ENCODE peak calls at places on chromosomes 11 and 22, in ten cellular contexts. Z is spleen; E is mammary epithelial cell; W is naive thymus-derived CD4-positive, alpha-beta T cell; G is right lobe of liver; A is upper lobe of right lung; K is cardiac muscle cell; F is GM23338; C is CD4-positive, CD25-positive, alpha-beta regulatory T cell; O is colonic mucosa. S is an unnamed sample.
A peak's percentile ranks its signal among the peaks of the same experiment; 100 is the strongest.

GRCh38 chr11:17639781-17640180 is 79.6 kb upstream of the MYOD1 start:
- DNase-seq in A (no peak), F (no peak), K (no peak), W (no peak), O (no peak), Z (no peak), G (no peak), E (no peak), C (no peak), S (no peak)

GRCh38 chr11:102639656-102640055 is 14.5 kb upstream of the MMP20 start:
- DNase-seq in C (no peak), F (no peak), G (no peak), E (no peak), W (no peak), A (no peak), Z (no peak), K (no peak), O (no peak), S (no peak)

GRCh38 chr11:41431784-41432183 is 27.7 kb downstream of the LRRC4C start:
- DNase-seq in O (no peak), F (peak; percentile 80), Z (no peak), K (peak; percentile 52), W (no peak), G (peak; percentile 43), C (no peak), A (no peak), E (no peak), S (peak; percentile 53)

GRCh38 chr11:32052218-32052617 is 38.7 kb upstream of the RCN1 start:
- DNase-seq in A (no peak), O (peak; percentile 40), G (peak; percentile 53), W (peak; percentile 30), C (peak; percentile 47), K (peak; percentile 73), Z (no peak), E (peak; percentile 25), F (peak; percentile 73), S (peak; percentile 73)

GRCh38 chr22:49869855-49870712 is 16.4 kb downstream of the ZBED4 start:
- DNase-seq in E (no peak), C (peak; percentile 74), W (peak; percentile 60), O (no peak), F (no peak), A (no peak), Z (no peak), G (no peak), K (no peak), S (no peak)

GRCh38 chr22:19554834-19555404 is 30.7 kb upstream of the CLDN5 start:
- DNase-seq in E (peak; percentile 49), W (no peak), O (no peak), Z (no peak), A (no peak), F (peak; percentile 85), K (peak; percentile 19), G (no peak), C (no peak), S (peak; percentile 91)

GRCh38 chr11:11510939-11511338 is 110.9 kb downstream of the GALNT18 start:
- DNase-seq in K (no peak), E (peak; percentile 35), C (no peak), Z (no peak), G (no peak), O (no peak), A (no peak), F (peak; percentile 5), W (no peak), S (no peak)

GRCh38 chr11:71342951-71343827 is 90.8 kb upstream of the SHANK2 start:
- DNase-seq in A (peak; percentile 73), W (no peak), E (peak; percentile 30), K (peak; percentile 59), Z (peak; percentile 68), G (peak; percentile 63), C (no peak), O (peak; percentile 55), F (peak; percentile 91), S (peak; percentile 93)

GRCh38 chr11:70418130-70418529 is 19.8 kb downstream of the CTTN start:
- DNase-seq in G (no peak), W (no peak), F (no peak), C (no peak), O (no peak), Z (no peak), A (no peak), K (no peak), E (no peak), S (no peak)

GRCh38 chr22:41996826-41997225 is 1.8 kb upstream of the WBP2NL start:
- DNase-seq in A (peak; percentile 35), G (no peak), W (no peak), Z (no peak), O (no peak), F (no peak), C (no peak), K (no peak), E (no peak), S (peak; percentile 34)

GRCh38 chr11:114416441-114416928 is 16.0 kb downstream of the RBM7 start:
- DNase-seq in G (no peak), E (peak; percentile 89), Z (no peak), K (no peak), F (no peak), C (no peak), A (no peak), W (no peak), O (no peak), S (no peak)

DNA sequence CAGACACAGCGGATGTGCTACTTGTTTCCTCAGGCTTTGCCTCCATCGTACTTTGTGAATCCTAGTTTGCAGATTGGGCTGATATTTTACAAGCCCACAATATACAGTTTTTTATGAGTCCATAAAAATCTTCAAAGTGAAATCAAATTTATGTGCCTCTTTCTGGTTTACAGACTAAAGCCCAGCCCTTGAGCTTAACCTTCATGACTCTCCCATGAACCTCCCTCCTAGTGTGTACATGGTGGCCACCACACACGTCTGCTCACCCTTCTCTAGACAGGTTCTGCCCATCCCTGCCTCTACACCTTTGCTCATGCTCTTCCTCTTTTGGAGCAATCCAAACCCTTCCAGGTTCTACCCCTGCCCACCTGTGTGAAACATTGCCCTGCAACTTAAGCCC is 129.4 kb downstream of the TENM4 start:
- DNase-seq in K (no peak), W (no peak), G (no peak), O (no peak), Z (no peak), E (no peak), C (no peak), A (no peak), F (no peak), S (no peak)
- H3K27ac ChIP-seq in K (no peak overlapping the region), W (no peak overlapping the region), G (no peak overlapping the region), O (no peak overlapping the region), Z (no peak overlapping the region), E (no peak overlapping the region), C (no peak overlapping the region), A (no peak overlapping the region), F (no peak overlapping the region), S (no peak overlapping the region)

GRCh38 chr22:21960200-21961126 is 7.8 kb upstream of the PPM1F start:
- DNase-seq in K (no peak), A (no peak), Z (no peak), O (no peak), W (no peak), E (no peak), F (no peak), C (no peak), G (no peak), S (peak; percentile 33)
- H3K27ac ChIP-seq in K (no peak overlapping the region), A (no peak overlapping the region), Z (no peak overlapping the region), O (no peak overlapping the region), W (no peak overlapping the region), E (no peak overlapping the region), F (no peak overlapping the region), C (no peak overlapping the region), G (no peak overlapping the region), S (no peak overlapping the region)

DNA sequence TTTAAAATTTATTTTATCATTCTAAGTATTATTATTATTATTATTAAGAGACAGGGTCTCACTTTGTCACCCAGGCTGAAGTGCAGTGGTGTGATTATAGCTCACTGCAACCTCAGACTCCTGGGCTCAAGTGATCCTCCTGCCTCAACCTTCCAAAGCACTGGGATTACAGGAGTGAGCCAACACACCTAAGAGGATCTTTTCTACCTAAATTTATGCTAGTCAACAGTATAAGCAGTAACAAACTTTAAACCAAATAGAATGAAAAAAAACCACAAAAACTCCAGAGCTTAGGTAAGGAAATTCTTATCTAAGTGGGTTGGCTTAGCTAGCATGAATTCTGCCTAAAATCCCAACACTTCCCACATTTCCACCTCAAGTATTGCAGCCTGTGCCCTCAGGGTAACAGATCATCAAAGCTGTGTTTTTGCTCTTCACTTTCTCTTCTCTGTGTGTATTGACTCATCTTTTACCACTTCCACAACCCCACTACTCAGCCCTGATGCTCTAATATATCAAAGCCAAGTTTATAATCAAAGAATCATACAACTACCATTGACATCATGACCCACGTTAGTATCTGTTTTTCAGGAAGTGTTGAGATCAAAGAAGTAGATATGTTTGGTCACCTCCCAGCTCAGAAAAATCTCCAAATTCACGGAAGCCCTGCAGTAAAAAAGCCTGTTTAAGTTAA is 93.7 kb upstream of the SPON1 start:
- DNase-seq in Z (no peak), K (no peak), F (no peak), E (peak; percentile 76), W (peak; percentile 92), C (peak; percentile 85), G (no peak), O (no peak), A (no peak), S (no peak)
- H3K27ac ChIP-seq in Z (peak overlapping the region; percentile 23), K (no peak overlapping the region), F (no peak overlapping the region), E (no peak overlapping the region), W (peak overlapping the region; percentile 87), C (peak overlapping the region; percentile 88), G (no peak overlapping the region), O (no peak overlapping the region), A (no peak overlapping the region), S (no peak overlapping the region)

GRCh38 chr11:64854534-64855502 is 10.4 kb upstream of the CDC42BPG start:
- DNase-seq in O (peak; percentile 89), A (peak; percentile 89), Z (peak; percentile 84), E (peak; percentile 93), C (no peak), F (no peak), K (no peak), G (no peak), W (no peak), S (peak; percentile 79)

GRCh38 chr11:64853709-64854108 is 9.3 kb upstream of the CDC42BPG start:
- DNase-seq in Z (peak; percentile 91), K (no peak), F (no peak), A (no peak), G (no peak), C (peak; percentile 66), O (no peak), W (peak; percentile 59), E (no peak), S (no peak)

GRCh38 chr11:64855596-64856304 is 11.3 kb upstream of the CDC42BPG start:
- DNase-seq in E (no peak), K (no peak), F (no peak), C (no peak), G (no peak), Z (no peak), O (no peak), W (no peak), A (no peak), S (no peak)

GRCh38 chr11:64852804-64853520 is 8.5 kb upstream of the CDC42BPG start:
- DNase-seq in C (no peak), E (no peak), Z (peak; percentile 86), F (no peak), K (no peak), W (no peak), O (no peak), G (no peak), A (no peak), S (no peak)

DNA sequence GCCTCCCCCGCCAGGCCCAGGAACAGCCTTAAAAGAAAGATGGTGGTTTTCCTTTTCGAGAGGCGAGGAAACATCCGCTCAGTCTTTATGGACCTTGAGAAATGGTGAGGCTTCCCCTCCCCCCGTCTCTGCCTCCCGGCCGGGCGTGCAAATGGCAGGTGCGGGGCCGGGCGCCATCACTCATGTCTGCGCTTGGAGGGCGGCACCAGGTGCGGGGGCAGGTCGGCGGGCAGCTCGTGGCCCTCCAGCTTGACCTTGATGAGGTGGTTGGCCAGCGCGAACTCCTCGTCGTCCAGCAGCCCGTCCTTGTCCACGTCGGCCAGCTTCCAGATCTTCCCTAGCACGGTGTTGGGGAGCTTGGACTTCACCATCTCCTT is 9.7 kb upstream of the CDC42BPG start:
- DNase-seq in Z (peak; percentile 84), K (no peak), O (no peak), W (no peak), G (no peak), F (no peak), E (no peak), C (no peak), A (no peak), S (no peak)
- H3K27ac ChIP-seq in Z (peak overlapping the region; percentile 93), K (no peak overlapping the region), O (peak overlapping the region; percentile 76), W (peak overlapping the region; percentile 75), G (no peak overlapping the region), F (no peak overlapping the region), E (no peak overlapping the region), C (peak overlapping the region; percentile 91), A (peak overlapping the region; percentile 87), S (no peak overlapping the region)